ENCODE peak calls at places on chromosomes 16 and 17, in seven cellular contexts. R is mucosa of descending colon, B is Panc1, Z is cardiac muscle cell, N is PC-9, H is GM23248, A is A549. S is an unnamed sample.

GRCh38 chr16:10126686-10127085 is 55.5 kb downstream of the GRIN2A start:
- DNase-seq in R (no peak), Z (no peak), H (peak; percentile 19), N (no peak), B (no peak), A (no peak), S (no peak)

GRCh38 chr16:84356591-84357116 is 11.7 kb upstream of the ATP2C2 start:
- DNase-seq in N (peak; percentile 60), Z (no peak), A (no peak), B (no peak), H (peak; percentile 5), R (peak; percentile 3), S (no peak)

GRCh38 chr17:74816883-74817620 is 40.9 kb upstream of the NAT9 start:
- DNase-seq in H (no peak), A (no peak), B (no peak), Z (no peak), R (no peak), N (no peak), S (no peak)

GRCh38 chr17:41937970-41938851 is 7.8 kb downstream of the ODAD4 start:
- DNase-seq in B (no peak), N (no peak), Z (no peak), R (no peak), H (no peak), A (no peak), S (no peak)

GRCh38 chr17:41048441-41048840 is 1.3 kb upstream of the KRTAP2-1 start:
- DNase-seq in R (no peak), A (no peak), B (no peak), H (peak; percentile 76), N (peak; percentile 41), Z (no peak), S (no peak)

GRCh38 chr17:73478768-73479424 is 165.3 kb downstream of the SDK2 start:
- DNase-seq in A (peak; percentile 36), N (no peak), H (no peak), Z (no peak), R (no peak), B (no peak), S (no peak)

GRCh38 chr17:49753959-49754391 is 10.0 kb downstream of the FAM117A start:
- DNase-seq in H (no peak), R (no peak), B (no peak), Z (no peak), N (no peak), A (no peak), S (no peak)

GRCh38 chr16:10770907-10771306 is 27.3 kb downstream of the NUBP1 start:
- DNase-seq in Z (no peak), A (no peak), H (no peak), B (no peak), N (no peak), R (no peak), S (no peak)

GRCh38 chr16:67190041-67190440 is at the start of gene EXOC3L1:
- DNase-seq in N (no peak), R (no peak), B (no peak), Z (no peak), H (no peak), A (no peak), S (no peak)

GRCh38 chr17:61401280-61402072 is 1.8 kb downstream of the TBX2 start:
- DNase-seq in H (peak; percentile 49), A (no peak), R (no peak), Z (peak; percentile 29), B (no peak), N (no peak), S (no peak)
- H3K4me1 ChIP-seq in H (peaks cover 10% of the 10 kb centered on the region), A (peaks cover 10% of the 10 kb centered on the region), R (peaks cover 40% of the 10 kb centered on the region), Z (peaks cover 31% of the 10 kb centered on the region), B (peaks cover 11% of the 10 kb centered on the region), N (no peaks in the 10 kb centered on the region), S (peaks cover 68% of the 10 kb centered on the region)

DNA sequence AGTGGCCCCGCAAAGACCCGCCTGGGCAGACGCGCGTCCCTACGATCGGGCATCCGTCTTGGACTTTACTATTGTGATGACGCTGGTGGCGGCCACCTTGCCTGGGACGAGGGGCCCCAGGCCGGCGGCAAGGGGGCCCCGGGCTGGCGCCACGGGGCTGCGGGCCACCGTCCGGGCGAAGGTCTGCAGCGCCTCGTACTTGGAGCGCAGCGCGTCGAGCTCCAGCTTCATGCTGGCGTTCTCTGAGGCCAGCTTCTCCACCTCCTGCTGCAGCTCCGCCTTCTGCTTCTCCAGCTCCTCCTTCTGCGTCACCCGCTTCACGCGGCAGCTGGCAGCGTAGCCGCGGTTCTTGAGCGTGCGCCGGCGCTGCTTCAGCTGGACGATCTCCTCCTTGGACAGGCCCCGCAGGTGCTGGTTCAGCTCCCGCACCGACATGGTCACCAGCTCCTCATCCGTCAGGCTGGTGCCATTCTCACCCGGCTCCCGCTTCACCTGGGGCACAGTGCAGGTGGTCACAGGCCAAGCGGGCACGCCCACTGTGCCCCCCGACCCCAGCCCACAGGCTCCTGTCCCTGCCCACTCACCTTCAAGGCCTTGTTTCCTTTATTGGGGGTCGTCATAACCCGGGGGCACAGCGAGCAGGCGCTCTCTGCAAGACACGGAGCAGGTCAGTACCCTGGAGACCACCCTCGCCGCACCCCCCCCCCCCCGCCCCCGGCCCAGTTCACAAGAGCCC is 4.8 kb upstream of the SIRT7 start:
- DNase-seq in A (no peak), N (no peak), R (no peak), H (no peak), B (no peak), Z (no peak), S (no peak)
- H3K4me3 ChIP-seq in A (peak overlapping the region; percentile 57), N (peak overlapping the region; percentile 48), R (no peak overlapping the region), H (peak overlapping the region; percentile 58), B (no peak overlapping the region), Z (no peak overlapping the region), S (no peak overlapping the region)

DNA sequence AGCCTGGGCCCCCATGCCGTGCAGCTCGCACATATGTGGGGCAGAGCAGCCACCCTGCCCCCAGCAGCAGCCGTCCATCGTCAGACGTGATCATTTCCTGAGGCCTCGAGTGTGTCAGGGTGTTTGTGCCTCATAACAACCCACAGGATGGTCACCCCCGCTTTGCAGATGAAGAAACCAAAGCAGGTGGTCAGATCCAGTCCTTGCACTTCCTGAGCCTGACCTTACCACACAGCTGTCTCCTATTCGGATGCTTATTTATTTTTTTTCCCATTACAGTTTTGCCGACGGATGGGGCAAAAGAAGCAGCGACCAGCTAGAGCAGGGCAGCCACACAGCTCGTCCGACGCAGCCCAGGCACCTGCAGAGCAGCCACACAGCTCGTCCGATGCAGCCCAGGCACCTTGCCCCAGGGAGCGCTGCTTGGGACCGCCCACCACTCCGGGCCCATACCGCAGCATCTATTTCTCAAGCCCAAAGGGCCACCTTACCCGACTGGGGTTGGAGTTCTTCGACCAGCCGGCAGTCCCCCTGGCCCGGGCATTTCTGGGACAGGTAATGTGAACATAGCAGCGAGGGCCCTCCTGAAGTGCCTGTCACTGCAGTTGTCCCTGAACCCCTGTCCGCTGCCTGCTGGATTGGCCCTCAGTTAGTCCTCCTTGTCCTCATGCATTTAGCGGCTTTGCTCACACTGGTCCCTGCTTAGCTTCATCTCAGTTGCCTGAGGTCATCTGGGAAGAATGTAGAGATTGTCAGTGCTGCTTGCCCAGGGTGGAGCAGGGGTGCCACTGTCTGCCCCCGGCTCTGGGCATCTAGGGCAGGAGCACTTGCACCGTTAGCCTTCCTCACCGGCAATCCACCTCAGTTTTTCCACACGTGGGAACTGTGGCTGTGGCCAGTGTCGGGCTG is 1.4 kb downstream of the MPG start:
- DNase-seq in Z (no peak), A (no peak), B (no peak), R (no peak), N (no peak), H (peak; percentile 62), S (no peak)
- H3K4me1 ChIP-seq in Z (peaks cover 25% of the 10 kb centered on the region), A (peaks cover 26% of the 10 kb centered on the region), B (peaks cover 44% of the 10 kb centered on the region), R (peaks cover 28% of the 10 kb centered on the region), N (peaks cover 25% of the 10 kb centered on the region), H (peaks cover 35% of the 10 kb centered on the region), S (peaks cover 52% of the 10 kb centered on the region)

GRCh38 chr16:28596840-28597691 is at the start of gene SULT1A2:
- DNase-seq in R (peak; percentile 85), H (no peak), B (no peak), A (no peak), Z (peak; percentile 46), N (peak; percentile 99), S (peak; percentile 97)
- H3K4me3 ChIP-seq in R (no peak within 1 kb of the TSS), H (no peak within 1 kb of the TSS), B (no peak within 1 kb of the TSS), A (no peak within 1 kb of the TSS), Z (no peak within 1 kb of the TSS), N (peak within 1 kb of the TSS; percentile 67), S (no peak within 1 kb of the TSS)

DNA sequence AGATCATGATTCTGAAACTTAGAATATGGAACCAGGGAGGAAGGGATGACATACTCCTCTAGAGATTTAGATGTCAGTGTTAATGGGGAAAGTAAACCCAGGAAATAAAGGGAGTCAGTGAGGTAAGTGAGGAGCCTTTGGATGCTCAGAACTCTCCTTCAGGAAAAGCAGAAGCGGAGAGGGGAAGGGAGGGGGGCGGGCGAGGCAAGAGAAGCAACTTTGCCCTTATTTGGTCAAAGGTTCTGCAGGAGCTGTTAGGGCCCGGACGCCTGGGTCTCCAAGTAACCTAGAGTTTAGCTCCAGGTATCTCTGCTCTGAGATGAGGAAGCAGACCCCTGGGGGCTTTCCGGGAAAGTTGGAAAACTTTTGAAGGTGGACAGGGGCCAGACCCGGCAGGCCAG is 1.3 kb downstream of the PFN1 start:
- DNase-seq in H (peak; percentile 47), A (no peak), N (no peak), R (peak; percentile 64), Z (peak; percentile 60), B (no peak), S (no peak)
- H3K4me1 ChIP-seq in H (peaks cover 16% of the 10 kb centered on the region), A (peaks cover 61% of the 10 kb centered on the region), N (peaks cover 39% of the 10 kb centered on the region), R (peaks cover 35% of the 10 kb centered on the region), Z (peaks cover 22% of the 10 kb centered on the region), B (peaks cover 43% of the 10 kb centered on the region), S (peaks cover 12% of the 10 kb centered on the region)

DNA sequence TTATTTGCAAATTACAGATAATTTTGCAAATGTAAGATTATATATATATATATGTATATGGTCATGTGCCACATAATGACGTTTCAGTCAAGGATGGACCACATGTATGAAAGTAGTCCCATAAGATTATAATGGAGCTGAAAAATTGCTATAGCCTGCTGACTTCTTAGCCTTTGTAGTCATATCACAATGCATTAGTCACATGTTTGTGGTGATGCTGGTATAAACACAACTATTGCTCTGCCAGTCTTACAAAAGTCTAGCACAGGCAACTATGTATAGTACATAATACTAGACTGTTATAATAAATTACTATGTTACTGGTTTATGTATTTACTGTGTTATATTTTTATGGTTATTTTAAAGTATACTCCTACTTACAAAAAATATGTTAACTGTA is 444.3 kb downstream of the KCNJ2 start:
- DNase-seq in N (no peak), Z (no peak), B (no peak), R (no peak), H (no peak), A (no peak), S (no peak)
- H3K4me3 ChIP-seq in N (no peak overlapping the region), Z (no peak overlapping the region), B (no peak overlapping the region), R (no peak overlapping the region), H (no peak overlapping the region), A (no peak overlapping the region), S (no peak overlapping the region)

GRCh38 chr17:77370536-77370935 is 229.8 kb downstream of the SEC14L1 start:
- DNase-seq in R (peak; percentile 14), H (no peak), A (no peak), Z (no peak), N (no peak), B (no peak), S (no peak)
- H3K4me1 ChIP-seq in R (peaks cover 48% of the 10 kb centered on the region), H (peaks cover 49% of the 10 kb centered on the region), A (peaks cover 83% of the 10 kb centered on the region), Z (peaks cover 31% of the 10 kb centered on the region), N (peaks cover 1% of the 10 kb centered on the region), B (peaks cover 83% of the 10 kb centered on the region), S (peaks cover 53% of the 10 kb centered on the region)

S was measured in thyroid gland.